ENCODE peak calls at places on chromosomes 2 and 18, in four cellular contexts. One of them, this sample, is unnamed. For H3K4me1, the result is how much of the 10 kb centered on the place peaks cover.

GRCh38 chr18:37661478-37661877 is 95.9 kb upstream of the CELF4 start:
- DNase-seq in fibroblast of lung: no peak
- DNase-seq in esophagus muscularis mucosa: peak
- DNase-seq in aorta: no peak
- DNase-seq in this sample: no peak

GRCh38 chr2:2719015-2719414 is 387.9 kb upstream of the MYT1L start:
- DNase-seq in fibroblast of lung: no peak
- DNase-seq in esophagus muscularis mucosa: no peak
- DNase-seq in aorta: no peak
- DNase-seq in this sample: no peak

GRCh38 chr2:43399515-43400245 is 173.3 kb upstream of the ZFP36L2 start:
- DNase-seq in fibroblast of lung: peak
- DNase-seq in esophagus muscularis mucosa: no peak
- DNase-seq in aorta: no peak
- DNase-seq in this sample: no peak

GRCh38 chr2:107160831-107161230 is 274.9 kb upstream of the ST6GAL2 start:
- DNase-seq in fibroblast of lung: no peak
- DNase-seq in esophagus muscularis mucosa: no peak
- DNase-seq in aorta: no peak
- DNase-seq in this sample: no peak

GRCh38 chr2:31090188-31090587 is 48.1 kb downstream of the GALNT14 start:
- DNase-seq in fibroblast of lung: no peak
- DNase-seq in esophagus muscularis mucosa: no peak
- DNase-seq in aorta: no peak
- DNase-seq in this sample: no peak

GRCh38 chr2:28233070-28233718 is 159.5 kb upstream of the FOSL2 start:
- DNase-seq in fibroblast of lung: peak
- DNase-seq in esophagus muscularis mucosa: no peak
- DNase-seq in aorta: no peak
- DNase-seq in this sample: no peak

GRCh38 chr2:41933585-41934322 is 114.1 kb upstream of the PKDCC start:
- DNase-seq in fibroblast of lung: peak
- DNase-seq in esophagus muscularis mucosa: no peak
- DNase-seq in aorta: no peak
- DNase-seq in this sample: no peak

GRCh38 chr2:115774361-115774760 is 1331.9 kb downstream of the DPP10 start:
- DNase-seq in fibroblast of lung: no peak
- DNase-seq in esophagus muscularis mucosa: no peak
- DNase-seq in aorta: no peak
- DNase-seq in this sample: no peak

GRCh38 chr18:76006151-76006550 is 488.9 kb downstream of the ZNF516 start:
- DNase-seq in fibroblast of lung: no peak
- DNase-seq in esophagus muscularis mucosa: no peak
- DNase-seq in aorta: no peak
- DNase-seq in this sample: no peak

GRCh38 chr2:99150691-99151090 is 4.1 kb downstream of the TSGA10 start:
- DNase-seq in fibroblast of lung: peak
- DNase-seq in esophagus muscularis mucosa: no peak
- DNase-seq in aorta: no peak
- DNase-seq in this sample: no peak

GRCh38 chr2:224909885-224910517 is 132.3 kb downstream of the DOCK10 start:
- DNase-seq in fibroblast of lung: peak
- DNase-seq in esophagus muscularis mucosa: no peak
- DNase-seq in aorta: peak
- DNase-seq in this sample: no peak

GRCh38 chr18:78540636-78541400 is 438.8 kb upstream of the SALL3 start:
- DNase-seq in fibroblast of lung: no peak
- DNase-seq in esophagus muscularis mucosa: no peak
- DNase-seq in aorta: no peak
- DNase-seq in this sample: no peak

GRCh38 chr18:66724664-66725356 is 120.9 kb upstream of the CDH19 start:
- DNase-seq in fibroblast of lung: peak
- DNase-seq in esophagus muscularis mucosa: no peak
- DNase-seq in aorta: no peak
- DNase-seq in this sample: no peak

GRCh38 chr2:109030870-109031480 is 42.0 kb upstream of the EDAR start:
- DNase-seq in fibroblast of lung: no peak
- DNase-seq in esophagus muscularis mucosa: no peak
- DNase-seq in aorta: no peak
- DNase-seq in this sample: peak

GRCh38 chr2:240624011-240624949 is 1.0 kb upstream of the GPR35 start:
- DNase-seq in fibroblast of lung: no peak
- DNase-seq in esophagus muscularis mucosa: no peak
- DNase-seq in aorta: peak
- DNase-seq in this sample: no peak

GRCh38 chr2:100222844-100223243 is 80.5 kb upstream of the AFF3 start:
- DNase-seq in fibroblast of lung: no peak
- DNase-seq in esophagus muscularis mucosa: no peak
- DNase-seq in aorta: no peak
- DNase-seq in this sample: no peak

GRCh38 chr18:44789704-44790103 is 109.0 kb downstream of the SETBP1 start:
- DNase-seq in fibroblast of lung: peak
- DNase-seq in esophagus muscularis mucosa: no peak
- DNase-seq in aorta: no peak
- DNase-seq in this sample: no peak

GRCh38 chr18:42053188-42053781 is 98.3 kb downstream of the PIK3C3 start:
- DNase-seq in fibroblast of lung: peak
- DNase-seq in esophagus muscularis mucosa: no peak
- DNase-seq in aorta: no peak
- DNase-seq in this sample: peak

GRCh38 chr2:106193491-106193976 is 567 bp downstream of the UXS1 start:
- DNase-seq in fibroblast of lung: no peak
- DNase-seq in esophagus muscularis mucosa: no peak
- DNase-seq in aorta: peak
- DNase-seq in this sample: no peak

GRCh38 chr18:74976331-74976909 is 232.5 kb downstream of the PTGR3 start:
- DNase-seq in fibroblast of lung: no peak
- DNase-seq in esophagus muscularis mucosa: no peak
- DNase-seq in aorta: no peak
- DNase-seq in this sample: no peak

GRCh38 chr2:207071820-207072219 is 93.9 kb downstream of the KLF7 start:
- DNase-seq in fibroblast of lung: no peak
- DNase-seq in esophagus muscularis mucosa: no peak
- DNase-seq in aorta: no peak
- DNase-seq in this sample: no peak

GRCh38 chr2:9139491-9140443 is 66.8 kb upstream of the ASAP2 start:
- DNase-seq in fibroblast of lung: peak
- DNase-seq in esophagus muscularis mucosa: peak
- DNase-seq in aorta: peak
- DNase-seq in this sample: peak

GRCh38 chr2:168354499-168354898 is 101.6 kb upstream of the CERS6 start:
- DNase-seq in fibroblast of lung: no peak
- DNase-seq in esophagus muscularis mucosa: no peak
- DNase-seq in aorta: no peak
- DNase-seq in this sample: no peak

GRCh38 chr18:45374878-45375630 is 240.2 kb upstream of the SLC14A2 start:
- DNase-seq in fibroblast of lung: no peak
- DNase-seq in esophagus muscularis mucosa: no peak
- DNase-seq in aorta: no peak
- DNase-seq in this sample: no peak

GRCh38 chr2:170014769-170015168 is 163.2 kb upstream of the MYO3B start:
- DNase-seq in fibroblast of lung: no peak
- DNase-seq in esophagus muscularis mucosa: no peak
- DNase-seq in aorta: no peak
- DNase-seq in this sample: no peak

GRCh38 chr2:10133007-10133647 is 10.6 kb downstream of the RRM2 start:
- DNase-seq in fibroblast of lung: no peak
- DNase-seq in esophagus muscularis mucosa: no peak
- DNase-seq in aorta: no peak
- DNase-seq in this sample: no peak

GRCh38 chr18:26574958-26575864 is 26.9 kb upstream of the KCTD1 start:
- DNase-seq in fibroblast of lung: peak
- DNase-seq in esophagus muscularis mucosa: no peak
- DNase-seq in aorta: peak
- DNase-seq in this sample: no peak

GRCh38 chr2:18752022-18752493 is 162.7 kb upstream of the NT5C1B start:
- DNase-seq in fibroblast of lung: no peak
- DNase-seq in esophagus muscularis mucosa: no peak
- DNase-seq in aorta: no peak
- DNase-seq in this sample: no peak

GRCh38 chr2:65073879-65074565 is 17.8 kb downstream of the CEP68 start:
- DNase-seq in fibroblast of lung: no peak
- DNase-seq in esophagus muscularis mucosa: no peak
- DNase-seq in aorta: no peak
- DNase-seq in this sample: no peak
- H3K4me1 ChIP-seq in fibroblast of lung: under half
- H3K4me1 ChIP-seq in esophagus muscularis mucosa: half or more
- H3K4me1 ChIP-seq in aorta: under half
- H3K4me1 ChIP-seq in this sample: under half

GRCh38 chr18:58640891-58641610 is 12.2 kb upstream of the ALPK2 start:
- DNase-seq in fibroblast of lung: no peak
- DNase-seq in esophagus muscularis mucosa: no peak
- DNase-seq in aorta: no peak
- DNase-seq in this sample: no peak

GRCh38 chr18:58639237-58639636 is 10.3 kb upstream of the ALPK2 start:
- DNase-seq in fibroblast of lung: no peak
- DNase-seq in esophagus muscularis mucosa: no peak
- DNase-seq in aorta: no peak
- DNase-seq in this sample: no peak

GRCh38 chr18:58640428-58640805 is 11.5 kb upstream of the ALPK2 start:
- DNase-seq in fibroblast of lung: peak
- DNase-seq in esophagus muscularis mucosa: no peak
- DNase-seq in aorta: no peak
- DNase-seq in this sample: no peak

GRCh38 chr18:58638446-58638845 is 9.6 kb upstream of the ALPK2 start:
- DNase-seq in fibroblast of lung: peak
- DNase-seq in esophagus muscularis mucosa: no peak
- DNase-seq in aorta: no peak
- DNase-seq in this sample: no peak

GRCh38 chr18:58639751-58640427 is 11.0 kb upstream of the ALPK2 start:
- DNase-seq in fibroblast of lung: peak
- DNase-seq in esophagus muscularis mucosa: no peak
- DNase-seq in aorta: no peak
- DNase-seq in this sample: no peak
- H3K4me3 ChIP-seq in fibroblast of lung: no peak
- H3K4me3 ChIP-seq in esophagus muscularis mucosa: no peak
- H3K4me3 ChIP-seq in aorta: no peak
- H3K4me3 ChIP-seq in this sample: no peak

GRCh38 chr2:219244789-219245147 is 476 bp downstream of the GLB1L start:
- DNase-seq in fibroblast of lung: no peak
- DNase-seq in esophagus muscularis mucosa: no peak
- DNase-seq in aorta: no peak
- DNase-seq in this sample: no peak
- H3K4me1 ChIP-seq in fibroblast of lung: under half
- H3K4me1 ChIP-seq in esophagus muscularis mucosa: half or more
- H3K4me1 ChIP-seq in aorta: under half
- H3K4me1 ChIP-seq in this sample: half or more

GRCh38 chr2:205283721-205284270 is 398.5 kb upstream of the NRP2 start:
- DNase-seq in fibroblast of lung: no peak
- DNase-seq in esophagus muscularis mucosa: no peak
- DNase-seq in aorta: no peak
- DNase-seq in this sample: no peak
- H3K4me3 ChIP-seq in fibroblast of lung: no peak
- H3K4me3 ChIP-seq in esophagus muscularis mucosa: no peak
- H3K4me3 ChIP-seq in aorta: no peak
- H3K4me3 ChIP-seq in this sample: no peak

GRCh38 chr18:35490894-35491688 is 6.7 kb downstream of the INO80C start:
- DNase-seq in fibroblast of lung: no peak
- DNase-seq in esophagus muscularis mucosa: peak
- DNase-seq in aorta: no peak
- DNase-seq in this sample: no peak
- H3K4me1 ChIP-seq in fibroblast of lung: under half
- H3K4me1 ChIP-seq in esophagus muscularis mucosa: under half
- H3K4me1 ChIP-seq in aorta: under half
- H3K4me1 ChIP-seq in this sample: under half

GRCh38 chr2:82007051-82007664 is 1702.6 kb upstream of the LRRTM1 start:
- DNase-seq in fibroblast of lung: no peak
- DNase-seq in esophagus muscularis mucosa: no peak
- DNase-seq in aorta: no peak
- DNase-seq in this sample: no peak

GRCh38 chr2:81996332-81996731 is 1691.8 kb upstream of the LRRTM1 start:
- DNase-seq in fibroblast of lung: no peak
- DNase-seq in esophagus muscularis mucosa: no peak
- DNase-seq in aorta: no peak
- DNase-seq in this sample: no peak

DNA sequence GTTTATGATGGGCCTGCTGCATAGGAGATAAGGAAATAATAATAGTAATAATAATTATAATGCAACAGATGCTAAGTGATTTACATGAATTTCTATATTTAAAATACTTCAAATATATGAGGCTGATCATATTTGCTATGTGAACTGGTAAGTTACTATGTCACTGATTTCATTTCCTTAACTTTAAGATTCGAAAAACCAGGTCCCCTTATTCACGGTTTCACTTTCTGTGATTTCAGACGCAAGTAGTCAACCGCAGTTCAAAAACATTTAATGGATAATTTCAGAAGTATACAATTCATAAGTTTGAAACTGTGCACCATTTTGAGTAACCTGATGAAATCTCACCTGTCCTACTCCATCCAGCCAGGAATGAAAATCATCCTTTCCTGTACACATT is 1697.1 kb upstream of the LRRTM1 start:
- DNase-seq in fibroblast of lung: no peak
- DNase-seq in esophagus muscularis mucosa: no peak
- DNase-seq in aorta: no peak
- DNase-seq in this sample: no peak
- H3K4me3 ChIP-seq in fibroblast of lung: no peak
- H3K4me3 ChIP-seq in esophagus muscularis mucosa: no peak
- H3K4me3 ChIP-seq in aorta: no peak
- H3K4me3 ChIP-seq in this sample: no peak

DNA sequence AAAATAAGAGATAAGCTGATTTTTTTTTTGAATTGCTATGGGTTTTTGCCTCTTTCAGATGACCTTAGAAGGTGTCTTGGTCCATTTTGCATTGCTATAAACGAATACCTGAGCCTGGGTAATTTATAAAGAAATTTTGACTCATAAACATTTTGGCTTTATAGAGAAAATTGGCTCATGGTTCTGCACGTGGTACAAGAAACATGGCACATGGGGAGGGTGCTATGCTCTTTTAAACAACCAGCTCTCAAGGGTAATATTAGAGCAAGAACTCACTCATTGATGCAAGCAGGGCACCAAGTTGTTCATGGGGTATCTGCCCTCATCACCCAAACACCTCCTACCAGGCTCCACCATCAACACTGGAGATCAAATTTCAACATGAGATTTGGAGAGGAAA is 408.8 kb downstream of the NUP35 start:
- DNase-seq in fibroblast of lung: no peak
- DNase-seq in esophagus muscularis mucosa: no peak
- DNase-seq in aorta: no peak
- DNase-seq in this sample: no peak
- H3K4me1 ChIP-seq in fibroblast of lung: under half
- H3K4me1 ChIP-seq in esophagus muscularis mucosa: under half
- H3K4me1 ChIP-seq in aorta: under half
- H3K4me1 ChIP-seq in this sample: under half

This sample was measured in CD4-positive, alpha-beta memory T cell.